ENCODE peak calls at places on chromosomes 1 and 21, in nine cellular contexts. Z is HCT116, B is tibial nerve, E is transverse colon, G is spleen, F is body of pancreas, T is GM12878, L is IMR-90, S is A549. R is an unnamed sample.

GRCh38 chr1:167473761-167474160 is 44.6 kb downstream of the CD247 start:
- DNase-seq in Z (no peak), B (no peak), E (no peak), G (no peak), F (no peak), T (no peak), L (no peak), S (no peak), R (no peak)

GRCh38 chr1:203607169-203607873 is 19.3 kb upstream of the ATP2B4 start:
- DNase-seq in Z (no peak), B (peak; percentile 39), E (peak; percentile 28), G (peak; percentile 84), F (peak; percentile 36), T (no peak), L (peak; percentile 98), S (no peak), R (peak; percentile 40)

GRCh38 chr1:115565353-115565752 is 76.4 kb upstream of the VANGL1 start:
- DNase-seq in Z (no peak), B (no peak), E (no peak), G (no peak), F (no peak), T (no peak), L (no peak), S (no peak), R (no peak)

GRCh38 chr1:241902376-241903067 is 54.5 kb downstream of the EXO1 start:
- DNase-seq in Z (no peak), B (peak; percentile 16), E (no peak), G (no peak), F (no peak), T (no peak), L (peak; percentile 39), S (no peak), R (no peak)

GRCh38 chr1:65027699-65028358 is 61.5 kb upstream of the JAK1 start:
- DNase-seq in Z (no peak), B (peak; percentile 32), E (peak; percentile 76), G (no peak), F (peak; percentile 85), T (no peak), L (no peak), S (no peak), R (no peak)

GRCh38 chr1:167052389-167052788 is 37.8 kb downstream of the GPA33 start:
- DNase-seq in Z (peak; percentile 35), B (no peak), E (no peak), G (no peak), F (no peak), T (no peak), L (no peak), S (peak; percentile 49), R (no peak)

GRCh38 chr1:43530483-43531452 is at the start of gene PTPRF:
- DNase-seq in Z (no peak), B (no peak), E (peak; percentile 81), G (peak; percentile 76), F (peak; percentile 79), T (no peak), L (peak; percentile 48), S (peak; percentile 63), R (peak; percentile 61)

GRCh38 chr21:42057861-42058437 is 13.2 kb upstream of the UMODL1 start:
- DNase-seq in Z (no peak), B (no peak), E (no peak), G (peak; percentile 57), F (no peak), T (no peak), L (no peak), S (no peak), R (no peak)

GRCh38 chr1:90721210-90722194 is 4.4 kb upstream of the BARHL2 start:
- DNase-seq in Z (peak; percentile 52), B (no peak), E (peak; percentile 58), G (peak; percentile 84), F (no peak), T (no peak), L (peak; percentile 41), S (peak; percentile 15), R (peak; percentile 77)

GRCh38 chr1:89552481-89553194 is 28.0 kb downstream of the LRRC8B start:
- DNase-seq in Z (no peak), B (no peak), E (peak; percentile 18), G (no peak), F (no peak), T (peak; percentile 36), L (no peak), S (no peak), R (no peak)

GRCh38 chr1:185441608-185442007 is 124.6 kb upstream of the IVNS1ABP start:
- DNase-seq in Z (no peak), B (no peak), E (no peak), G (no peak), F (peak; percentile 63), T (no peak), L (peak; percentile 74), S (peak; percentile 21), R (no peak)

GRCh38 chr1:58898739-58899580 is 115.1 kb upstream of the JUN start:
- DNase-seq in Z (no peak), B (no peak), E (peak; percentile 47), G (peak; percentile 88), F (peak; percentile 47), T (no peak), L (peak; percentile 35), S (no peak), R (peak; percentile 88)

GRCh38 chr1:225454067-225454618 is 26.3 kb upstream of the LBR start:
- DNase-seq in Z (no peak), B (no peak), E (peak; percentile 7), G (no peak), F (peak; percentile 47), T (no peak), L (peak; percentile 31), S (no peak), R (no peak)

GRCh38 chr1:178161516-178161915 is 67.6 kb downstream of the RASAL2 start:
- DNase-seq in Z (no peak), B (no peak), E (no peak), G (no peak), F (no peak), T (no peak), L (no peak), S (no peak), R (no peak)
- TF ChIP-seq POLR2A in Z (no peak), B (no peak), E (no peak), G (no peak), F (no peak), T (no peak), L (no peak), S (no peak), R (no peak)

GRCh38 chr1:155859881-155860841 is 794 bp downstream of the SYT11 start:
- DNase-seq in Z (no peak), B (peak; percentile 70), E (peak; percentile 55), G (peak; percentile 86), F (peak; percentile 48), T (no peak), L (peak; percentile 84), S (no peak), R (peak; percentile 83)

GRCh38 chr1:155858805-155859233 is 548 bp upstream of the SYT11 start:
- DNase-seq in Z (no peak), B (peak; percentile 33), E (peak; percentile 16), G (no peak), F (no peak), T (no peak), L (no peak), S (peak; percentile 67), R (no peak)

GRCh38 chr1:155856975-155857930 is at the start of gene GON4L:
- DNase-seq in Z (peak; percentile 87), B (peak; percentile 79), E (peak; percentile 91), G (peak; percentile 96), F (peak; percentile 93), T (peak; percentile 89), L (peak; percentile 91), S (peak; percentile 96), R (peak; percentile 94)

GRCh38 chr1:155860939-155861496 is 1.7 kb downstream of the SYT11 start:
- DNase-seq in Z (no peak), B (no peak), E (no peak), G (no peak), F (no peak), T (no peak), L (no peak), S (no peak), R (no peak)

DNA sequence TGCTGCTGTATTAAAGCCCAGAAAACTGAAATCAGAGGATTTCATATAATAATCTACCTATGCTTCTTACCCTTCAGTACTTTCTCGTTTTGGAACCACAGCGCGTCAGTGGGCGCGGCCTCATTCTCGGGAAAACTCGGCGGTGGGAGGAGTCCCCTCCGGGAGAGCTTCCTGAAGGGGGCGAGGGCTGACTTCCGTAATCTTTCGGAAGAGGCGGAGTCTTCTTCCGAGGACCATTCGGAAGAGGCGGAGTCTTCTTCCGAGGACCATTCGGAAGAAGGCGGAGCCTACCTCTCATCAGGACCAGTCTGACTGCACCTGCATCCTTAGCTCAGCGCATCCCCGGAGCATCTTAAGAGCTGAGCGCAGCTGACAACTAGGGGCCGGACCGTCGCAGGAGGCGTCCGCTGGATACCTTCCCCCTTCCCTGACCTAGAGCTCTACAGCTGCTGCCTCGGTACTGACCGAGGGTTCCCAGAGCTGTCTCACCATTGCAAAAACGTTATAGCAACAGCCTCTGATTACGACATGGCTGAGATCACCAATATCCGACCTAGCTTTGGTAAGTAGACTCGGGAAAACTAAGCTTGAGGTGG is at the start of gene SYT11:
- DNase-seq in Z (peak; percentile 91), B (peak; percentile 97), E (peak; percentile 96), G (peak; percentile 97), F (peak; percentile 95), T (peak; percentile 91), L (peak; percentile 94), S (peak; percentile 91), R (peak; percentile 94)
- TF ChIP-seq POLR2A in Z (peak; percentile 33), B (peak; percentile 55), E (no peak), G (no peak), F (no peak), T (peak; percentile 43), L (no peak), S (no peak), R (no peak)

DNA sequence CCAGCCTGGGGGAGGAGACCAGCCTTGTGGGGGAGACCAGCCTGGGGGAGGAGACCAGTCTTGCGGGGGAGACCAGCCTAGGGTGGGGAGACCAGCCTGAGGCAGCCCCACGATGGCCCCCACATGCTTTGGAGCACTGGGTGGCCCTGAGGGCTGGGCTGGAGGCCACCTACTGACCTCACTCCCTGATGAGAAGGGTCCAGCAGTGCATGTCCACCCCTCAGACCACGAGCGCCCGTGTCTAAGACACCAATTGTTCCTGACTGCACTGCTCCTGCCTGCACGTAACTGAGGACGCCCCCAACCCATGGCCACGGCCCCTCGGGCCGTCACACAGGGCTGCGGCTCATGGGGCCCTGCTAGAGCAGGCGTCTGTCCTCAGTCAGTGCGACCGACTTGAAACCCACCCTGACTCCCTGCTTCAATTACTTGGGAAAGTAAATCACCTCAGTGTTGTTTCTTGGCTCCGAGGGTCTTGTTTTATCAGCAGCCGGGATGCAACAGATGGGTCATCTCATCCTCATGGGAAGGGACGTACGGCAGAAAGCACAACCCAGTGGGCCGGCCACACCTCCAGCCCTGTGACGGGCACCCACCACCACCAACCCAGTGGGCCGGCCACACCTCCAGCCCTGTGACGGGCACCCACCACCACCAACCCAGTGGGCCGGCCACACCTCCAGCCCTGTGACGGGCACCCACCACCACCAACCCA is at the start of gene SPATC1L:
- DNase-seq in Z (no peak), B (no peak), E (peak; percentile 66), G (peak; percentile 83), F (peak; percentile 74), T (peak; percentile 39), L (peak; percentile 83), S (no peak), R (peak; percentile 53)
- TF ChIP-seq POLR2A in Z (no peak), B (no peak), E (no peak), G (no peak), F (no peak), T (no peak), L (no peak), S (no peak), R (no peak)

DNA sequence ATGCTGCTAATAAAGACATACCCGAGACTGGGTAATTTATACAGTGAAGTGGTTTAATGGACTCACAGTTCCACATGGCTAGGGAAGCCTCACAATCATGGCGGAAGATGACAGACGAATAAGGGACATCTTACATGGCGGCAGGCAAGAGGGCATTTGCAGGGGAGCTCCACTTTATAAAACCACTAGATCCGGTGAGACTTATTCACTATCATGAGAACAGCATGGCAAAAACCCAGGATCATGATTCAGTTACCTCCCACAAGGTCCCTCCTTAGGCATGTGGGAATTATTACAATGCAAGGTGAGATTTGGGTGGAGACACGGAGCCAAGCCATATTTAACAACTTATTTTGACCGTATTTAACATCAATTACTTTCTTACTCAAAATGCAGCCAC is 739.0 kb downstream of the NCAM2 start:
- DNase-seq in Z (no peak), B (no peak), E (no peak), G (no peak), F (no peak), T (no peak), L (no peak), S (no peak), R (no peak)
- TF ChIP-seq POLR2A in Z (no peak), B (no peak), E (no peak), G (no peak), F (no peak), T (no peak), L (no peak), S (no peak), R (no peak)